ENCODE peak calls at places on chromosomes 12 and 14, in ten cellular contexts. R is sigmoid colon; I is DND-41; A is mammary epithelial cell; S is tibial artery; P is fibroblast of lung; N is uterus; T is endothelial cell of umbilical vein; W is CD8-positive, alpha-beta T cell; U is RWPE1. L is an unnamed sample.

GRCh38 chr12:69024907-69025306 is 91.9 kb upstream of the CPM start:
- DNase-seq in I (no peak), W (no peak), N (no peak), U (peak), S (no peak), A (peak), R (no peak), P (peak), T (no peak), L (no peak)

GRCh38 chr14:32405856-32406255 is 76.8 kb downstream of the AKAP6 start:
- DNase-seq in A (no peak), I (no peak), N (no peak), W (no peak), P (no peak), T (no peak), R (no peak), U (no peak), S (no peak), L (no peak)

GRCh38 chr12:43579240-43579639 is 27.2 kb upstream of the ADAMTS20 start:
- DNase-seq in S (no peak), T (peak), N (no peak), A (no peak), I (no peak), R (no peak), W (no peak), P (no peak), U (no peak), L (no peak)

GRCh38 chr14:73059326-73059725 is 992 bp downstream of the RBM25 start:
- DNase-seq in W (no peak), A (no peak), P (peak), T (peak), U (peak), S (no peak), R (no peak), N (no peak), I (no peak), L (no peak)

GRCh38 chr12:75900781-75901254 is 130.8 kb downstream of the PHLDA1 start:
- DNase-seq in R (no peak), P (no peak), S (no peak), N (no peak), T (no peak), U (no peak), I (no peak), W (no peak), A (no peak), L (no peak)

GRCh38 chr12:113854385-113855136 is 111.6 kb downstream of the RBM19 start:
- DNase-seq in W (no peak), A (no peak), R (no peak), I (no peak), S (no peak), T (no peak), U (no peak), N (no peak), P (no peak), L (no peak)

GRCh38 chr12:82207556-82207955 is 150.6 kb downstream of the CCDC59 start:
- DNase-seq in A (no peak), R (no peak), W (no peak), T (no peak), I (no peak), P (peak), U (no peak), S (no peak), N (no peak), L (no peak)

GRCh38 chr14:103521438-103521961 is 1.1 kb downstream of the CKB start:
- DNase-seq in R (no peak), T (no peak), I (no peak), P (no peak), S (no peak), U (no peak), A (no peak), W (no peak), N (no peak), L (no peak)

GRCh38 chr12:84772281-84772680 is 140.3 kb downstream of the SLC6A15 start:
- DNase-seq in S (no peak), W (no peak), N (no peak), R (no peak), P (peak), U (peak), I (no peak), T (no peak), A (peak), L (no peak)

GRCh38 chr12:22130671-22131070 is 84.7 kb downstream of the CMAS start:
- DNase-seq in N (no peak), A (peak), W (no peak), S (no peak), T (no peak), P (no peak), U (peak), R (no peak), I (no peak), L (no peak)

GRCh38 chr12:118743896-118744700 is 237.2 kb upstream of the SRRM4 start:
- DNase-seq in W (no peak), P (no peak), I (peak), U (no peak), R (no peak), T (no peak), A (no peak), N (no peak), S (no peak), L (no peak)

GRCh38 chr12:89225401-89225800 is 126.9 kb downstream of the DUSP6 start:
- DNase-seq in S (no peak), T (peak), A (peak), I (peak), W (peak), P (peak), R (no peak), U (peak), N (no peak), L (peak)

GRCh38 chr14:90204516-90204915 is 51.8 kb upstream of the PSMC1 start:
- DNase-seq in A (no peak), P (no peak), U (no peak), N (no peak), I (no peak), R (no peak), S (no peak), T (no peak), W (no peak), L (no peak)

GRCh38 chr12:1517007-1517406 is 77.4 kb downstream of the FBXL14 start:
- DNase-seq in T (no peak), N (no peak), A (peak), U (no peak), P (peak), S (peak), R (no peak), W (no peak), I (peak), L (no peak)

GRCh38 chr14:99460793-99461192 is 19.9 kb downstream of the SETD3 start:
- DNase-seq in U (no peak), T (no peak), I (no peak), P (peak), N (no peak), R (no peak), S (no peak), A (peak), W (no peak), L (no peak)

GRCh38 chr14:71341160-71341559 is 433.9 kb downstream of the PCNX1 start:
- DNase-seq in T (no peak), A (no peak), P (no peak), I (no peak), W (no peak), N (no peak), R (no peak), U (no peak), S (no peak), L (no peak)

GRCh38 chr14:106417224-106418049 is 891.1 kb downstream of the TMEM121 start:
- DNase-seq in N (peak), T (no peak), P (no peak), A (no peak), W (peak), S (no peak), R (no peak), I (peak), U (no peak), L (peak)

GRCh38 chr12:124231980-124232653 is 62.8 kb upstream of the RFLNA start:
- DNase-seq in I (no peak), N (no peak), P (no peak), T (no peak), S (no peak), A (no peak), R (no peak), U (no peak), W (no peak), L (no peak)

GRCh38 chr12:46650688-46651087 is 175.1 kb downstream of the SLC38A4 start:
- DNase-seq in T (no peak), R (no peak), A (no peak), U (no peak), N (no peak), W (no peak), I (no peak), P (no peak), S (no peak), L (no peak)

GRCh38 chr14:68395585-68395984 is 397.3 kb downstream of the ZFP36L1 start:
- DNase-seq in P (peak), A (no peak), T (no peak), S (peak), R (peak), N (peak), W (no peak), U (no peak), I (no peak), L (no peak)
- H3K27ac ChIP-seq in P (no peak), A (no peak), T (no peak), S (peak), R (peak), N (peak), W (no peak), U (no peak), I (no peak), L (no peak)

DNA sequence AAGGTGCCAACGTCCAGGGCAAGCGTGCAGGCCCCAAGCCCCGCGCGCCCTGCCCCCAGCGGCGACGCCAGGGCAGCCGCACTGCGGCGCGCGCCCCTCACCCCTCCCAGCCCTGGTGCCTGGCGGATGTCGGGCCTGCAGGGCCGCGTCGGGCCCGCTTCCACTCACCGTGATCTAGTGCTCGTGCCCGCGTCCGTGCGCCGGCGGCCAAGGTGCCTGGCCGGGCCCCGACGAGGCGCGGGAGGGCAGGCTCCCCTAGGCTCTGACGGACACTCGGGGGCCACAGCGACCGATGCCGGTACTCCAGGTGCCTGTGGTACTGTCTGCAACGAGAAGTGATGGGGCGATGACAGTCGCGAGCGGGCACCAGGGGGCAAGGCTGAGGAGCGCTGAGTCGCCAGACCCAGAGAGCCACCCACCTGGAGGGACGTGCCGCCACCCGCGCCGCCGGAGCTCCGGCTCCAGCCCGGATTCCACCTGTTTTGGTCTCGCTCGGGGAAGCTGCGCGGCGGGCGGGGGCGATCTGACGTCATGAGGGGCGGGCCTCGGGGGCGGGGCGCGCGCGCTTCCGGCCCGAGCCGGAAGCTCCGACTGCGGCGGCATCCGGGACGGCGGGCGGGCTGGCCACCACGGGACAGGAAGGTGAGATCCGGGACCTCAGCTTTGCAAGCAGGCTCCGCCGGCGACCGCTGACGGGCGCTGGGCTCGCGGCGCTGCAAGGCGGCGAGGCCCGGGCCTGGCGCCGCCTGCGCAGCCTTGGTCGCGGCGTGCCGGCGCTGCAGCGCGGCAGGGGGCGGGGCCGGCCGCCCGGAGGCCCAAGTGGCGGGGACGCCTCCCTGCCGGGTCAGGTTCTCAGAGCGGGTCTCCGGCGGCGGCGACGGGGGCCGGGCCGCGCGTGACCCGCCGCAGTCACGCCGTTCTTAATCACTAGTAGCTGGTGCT is at the start of the genes LYSET and MOAP1:
- DNase-seq in U (peak), P (peak), I (peak), N (peak), W (peak), T (peak), A (peak), S (peak), R (peak), L (peak)
- TF ChIP-seq CTCF in U (peak), P (no peak), I (peak), N (peak), W (peak), T (no peak), A (peak), S (peak), R (peak), L (peak)

GRCh38 chr12:49052451-49053208 is 8.0 kb downstream of the KMT2D start:
- DNase-seq in U (no peak), N (no peak), I (no peak), T (no peak), S (no peak), R (no peak), A (no peak), W (no peak), P (no peak), L (no peak)

GRCh38 chr12:49054524-49054923 is 6.1 kb downstream of the KMT2D start:
- DNase-seq in S (no peak), U (no peak), I (no peak), R (no peak), N (no peak), P (no peak), A (no peak), T (no peak), W (no peak), L (no peak)

GRCh38 chr12:49054096-49054495 is 6.5 kb downstream of the KMT2D start:
- DNase-seq in N (no peak), A (no peak), S (no peak), I (no peak), U (no peak), P (no peak), T (no peak), W (no peak), R (no peak), L (no peak)

GRCh38 chr12:49055978-49056754 is 4.4 kb downstream of the KMT2D start:
- DNase-seq in U (peak), N (peak), R (peak), I (peak), A (peak), P (peak), W (peak), S (no peak), T (peak), L (peak)

GRCh38 chr12:49055092-49055491 is 5.5 kb downstream of the KMT2D start:
- DNase-seq in R (no peak), N (no peak), P (no peak), S (no peak), U (no peak), I (no peak), T (no peak), W (no peak), A (no peak), L (no peak)
- H3K27ac ChIP-seq in R (no peak), N (no peak), P (no peak), S (no peak), U (no peak), I (no peak), T (no peak), W (no peak), A (no peak), L (no peak)

GRCh38 chr12:12757121-12757520 is 28.3 kb upstream of the APOLD1 start:
- DNase-seq in I (peak), N (no peak), A (no peak), W (no peak), P (no peak), R (no peak), U (no peak), T (no peak), S (no peak), L (no peak)
- TF ChIP-seq CTCF in I (no peak), N (no peak), A (no peak), W (no peak), P (no peak), R (no peak), U (no peak), T (no peak), S (no peak), L (no peak)

GRCh38 chr12:110726018-110726417 is 16.7 kb downstream of the PPP1CC start:
- DNase-seq in S (no peak), W (no peak), N (no peak), T (no peak), R (no peak), I (no peak), P (no peak), A (no peak), U (no peak), L (no peak)

GRCh38 chr12:110726708-110727369 is 15.9 kb downstream of the PPP1CC start:
- DNase-seq in A (no peak), U (no peak), I (no peak), S (no peak), N (no peak), R (no peak), W (no peak), P (no peak), T (no peak), L (no peak)

GRCh38 chr12:110721570-110721969 is 21.1 kb downstream of the PPP1CC start:
- DNase-seq in W (no peak), T (no peak), I (no peak), P (no peak), A (no peak), R (no peak), N (no peak), S (no peak), U (no peak), L (no peak)

GRCh38 chr12:110728628-110729027 is 14.1 kb downstream of the PPP1CC start:
- DNase-seq in R (no peak), W (no peak), U (no peak), A (no peak), T (no peak), N (no peak), P (no peak), I (no peak), S (no peak), L (no peak)

GRCh38 chr12:110725267-110725666 is 17.4 kb downstream of the PPP1CC start:
- DNase-seq in P (no peak), N (no peak), U (no peak), I (no peak), S (no peak), W (no peak), R (no peak), A (no peak), T (no peak), L (no peak)
- H3K27ac ChIP-seq in P (no peak), N (no peak), U (no peak), I (no peak), S (no peak), W (no peak), R (no peak), A (no peak), T (no peak), L (no peak)

GRCh38 chr12:12032771-12033588 is 37.8 kb upstream of the BCL2L14 start:
- DNase-seq in A (peak), R (peak), S (peak), I (peak), P (peak), N (peak), W (peak), U (peak), T (peak), L (peak)
- TF ChIP-seq CTCF in A (peak), R (peak), S (peak), I (peak), P (peak), N (peak), W (peak), U (peak), T (peak), L (peak)

GRCh38 chr12:16349132-16349463 is 1.7 kb downstream of the MGST1 start:
- DNase-seq in P (peak), N (peak), U (peak), T (peak), A (peak), R (peak), S (peak), W (no peak), I (no peak), L (no peak)

GRCh38 chr12:16347391-16348298 is at the start of gene MGST1:
- DNase-seq in W (no peak), S (peak), N (peak), P (peak), T (peak), U (peak), A (peak), R (peak), I (no peak), L (no peak)

GRCh38 chr12:16350682-16351081 is 3.2 kb downstream of the MGST1 start:
- DNase-seq in T (no peak), S (peak), R (peak), W (no peak), I (no peak), P (peak), A (peak), N (peak), U (peak), L (no peak)

GRCh38 chr12:16346931-16347330 is 514 bp upstream of the MGST1 start:
- DNase-seq in A (no peak), W (no peak), T (no peak), N (no peak), R (no peak), I (no peak), S (no peak), P (no peak), U (no peak), L (no peak)

GRCh38 chr12:16348435-16349131 is 1.1 kb downstream of the MGST1 start:
- DNase-seq in P (peak), R (no peak), U (no peak), I (no peak), N (no peak), A (peak), T (peak), W (no peak), S (no peak), L (no peak)
- H3K27ac ChIP-seq in P (peak), R (peak), U (peak), I (no peak), N (peak), A (peak), T (peak), W (no peak), S (no peak), L (no peak)

GRCh38 chr14:55530464-55530863 is 49.5 kb upstream of the KTN1 start:
- DNase-seq in N (no peak), T (no peak), U (no peak), P (no peak), I (no peak), R (no peak), A (no peak), W (no peak), S (no peak), L (no peak)

GRCh38 chr14:55535521-55536207 is 44.3 kb upstream of the KTN1 start:
- DNase-seq in N (no peak), I (no peak), S (no peak), R (no peak), W (no peak), A (peak), U (peak), P (peak), T (peak), L (no peak)

GRCh38 chr14:55533960-55534359 is 46.0 kb upstream of the KTN1 start:
- DNase-seq in R (no peak), P (peak), A (peak), I (no peak), N (no peak), W (no peak), S (no peak), T (no peak), U (peak), L (no peak)

GRCh38 chr14:55536208-55536708 is 43.7 kb upstream of the KTN1 start:
- DNase-seq in S (no peak), A (no peak), N (no peak), W (no peak), R (no peak), T (no peak), I (no peak), P (peak), U (no peak), L (no peak)

DNA sequence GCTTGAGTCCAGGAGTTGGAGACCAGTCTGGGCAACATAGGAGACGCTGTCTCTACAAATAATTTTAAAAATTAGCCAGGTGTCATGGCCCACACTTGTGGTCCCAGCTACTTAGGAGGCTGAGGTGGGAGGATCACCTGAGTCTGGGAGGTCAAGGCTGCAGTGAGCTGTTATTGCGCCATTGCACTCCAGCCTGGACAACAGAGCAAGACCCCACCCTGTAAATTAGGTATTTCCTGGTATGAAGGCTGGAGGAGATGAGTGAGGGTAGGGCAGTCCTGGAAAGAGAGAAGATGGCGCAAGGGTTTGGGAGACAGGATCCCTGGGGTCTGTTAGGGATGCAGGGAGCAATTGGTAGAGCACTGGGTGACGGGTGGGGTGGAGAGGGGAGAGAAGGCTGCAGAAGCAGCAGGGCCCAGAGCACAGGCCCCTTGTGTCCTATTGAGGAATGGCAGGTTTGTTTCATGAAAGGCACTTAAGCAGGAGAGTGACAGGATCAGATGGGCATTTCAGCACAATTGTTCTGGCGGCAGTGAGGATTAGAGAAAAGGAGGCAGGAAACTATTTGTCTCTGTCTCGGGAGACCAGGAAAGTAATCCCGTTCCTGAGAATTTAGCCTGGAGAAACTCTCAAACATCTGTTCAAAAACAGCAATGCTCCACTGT is 47.2 kb upstream of the KTN1 start:
- DNase-seq in N (no peak), S (no peak), R (no peak), P (no peak), U (no peak), T (no peak), W (no peak), I (no peak), A (no peak), L (no peak)
- TF ChIP-seq CTCF in N (no peak), S (no peak), R (no peak), P (no peak), U (no peak), T (no peak), W (no peak), I (no peak), A (peak), L (no peak)